ENCODE peak calls at places on chromosomes 4 and X, in ten cellular contexts. One of them, this sample, is unnamed.

GRCh38 chr4:37383579-37384229 is 139.2 kb downstream of the NWD2 start:
- DNase-seq in activated naive CD4-positive, alpha-beta T cell treated with anti-CD3 and anti-CD28 coated beads, Interleukin-2, amount 10 ng/mL, durations not matched to agents 7 days and 5 days: peak
- DNase-seq in adrenal gland: peak
- DNase-seq in CD8-positive, alpha-beta memory T cell: no peak
- DNase-seq in NCI-H1105: peak
- DNase-seq in GM19239: no peak
- DNase-seq in activated CD4-positive, alpha-beta T cell treated with anti-CD3 and anti-CD28 coated beads, Interleukin-2, amount 50 U/mL, for 24 hours: no peak
- DNase-seq in tibial artery: no peak
- DNase-seq in nephron progenitor cell: peak
- DNase-seq in WTC11: no peak
- DNase-seq in this sample: no peak

GRCh38 chrX:70241501-70241900 is 7.0 kb downstream of the AWAT1 start:
- DNase-seq in activated naive CD4-positive, alpha-beta T cell treated with anti-CD3 and anti-CD28 coated beads, Interleukin-2, amount 10 ng/mL, durations not matched to agents 7 days and 5 days: no peak
- DNase-seq in adrenal gland: no peak
- DNase-seq in CD8-positive, alpha-beta memory T cell: no peak
- DNase-seq in NCI-H1105: no peak
- DNase-seq in GM19239: no peak
- DNase-seq in activated CD4-positive, alpha-beta T cell treated with anti-CD3 and anti-CD28 coated beads, Interleukin-2, amount 50 U/mL, for 24 hours: no peak
- DNase-seq in tibial artery: no peak
- DNase-seq in nephron progenitor cell: no peak
- DNase-seq in WTC11: no peak
- DNase-seq in this sample: no peak

GRCh38 chr4:173647902-173648301 is 117.9 kb upstream of the HAND2 start:
- DNase-seq in activated naive CD4-positive, alpha-beta T cell treated with anti-CD3 and anti-CD28 coated beads, Interleukin-2, amount 10 ng/mL, durations not matched to agents 7 days and 5 days: no peak
- DNase-seq in adrenal gland: no peak
- DNase-seq in CD8-positive, alpha-beta memory T cell: no peak
- DNase-seq in NCI-H1105: no peak
- DNase-seq in GM19239: no peak
- DNase-seq in activated CD4-positive, alpha-beta T cell treated with anti-CD3 and anti-CD28 coated beads, Interleukin-2, amount 50 U/mL, for 24 hours: no peak
- DNase-seq in tibial artery: no peak
- DNase-seq in nephron progenitor cell: no peak
- DNase-seq in WTC11: no peak
- DNase-seq in this sample: no peak

GRCh38 chr4:85703098-85703497 is 228.1 kb downstream of the ARHGAP24 start:
- DNase-seq in activated naive CD4-positive, alpha-beta T cell treated with anti-CD3 and anti-CD28 coated beads, Interleukin-2, amount 10 ng/mL, durations not matched to agents 7 days and 5 days: no peak
- DNase-seq in adrenal gland: no peak
- DNase-seq in CD8-positive, alpha-beta memory T cell: no peak
- DNase-seq in NCI-H1105: no peak
- DNase-seq in GM19239: no peak
- DNase-seq in activated CD4-positive, alpha-beta T cell treated with anti-CD3 and anti-CD28 coated beads, Interleukin-2, amount 50 U/mL, for 24 hours: no peak
- DNase-seq in tibial artery: no peak
- DNase-seq in nephron progenitor cell: no peak
- DNase-seq in WTC11: no peak
- DNase-seq in this sample: no peak

GRCh38 chr4:129623233-129623632 is 527.3 kb downstream of the C4orf33 start:
- DNase-seq in activated naive CD4-positive, alpha-beta T cell treated with anti-CD3 and anti-CD28 coated beads, Interleukin-2, amount 10 ng/mL, durations not matched to agents 7 days and 5 days: no peak
- DNase-seq in adrenal gland: no peak
- DNase-seq in CD8-positive, alpha-beta memory T cell: no peak
- DNase-seq in NCI-H1105: no peak
- DNase-seq in GM19239: no peak
- DNase-seq in activated CD4-positive, alpha-beta T cell treated with anti-CD3 and anti-CD28 coated beads, Interleukin-2, amount 50 U/mL, for 24 hours: no peak
- DNase-seq in tibial artery: no peak
- DNase-seq in nephron progenitor cell: no peak
- DNase-seq in WTC11: no peak
- DNase-seq in this sample: no peak

GRCh38 chrX:118963159-118963558 is 11.3 kb upstream of the LONRF3 start:
- DNase-seq in activated naive CD4-positive, alpha-beta T cell treated with anti-CD3 and anti-CD28 coated beads, Interleukin-2, amount 10 ng/mL, durations not matched to agents 7 days and 5 days: no peak
- DNase-seq in adrenal gland: no peak
- DNase-seq in CD8-positive, alpha-beta memory T cell: no peak
- DNase-seq in NCI-H1105: no peak
- DNase-seq in GM19239: no peak
- DNase-seq in activated CD4-positive, alpha-beta T cell treated with anti-CD3 and anti-CD28 coated beads, Interleukin-2, amount 50 U/mL, for 24 hours: no peak
- DNase-seq in tibial artery: no peak
- DNase-seq in nephron progenitor cell: no peak
- DNase-seq in WTC11: no peak
- DNase-seq in this sample: no peak

GRCh38 chrX:154117566-154117965 is 20.0 kb upstream of the MECP2 start:
- DNase-seq in activated naive CD4-positive, alpha-beta T cell treated with anti-CD3 and anti-CD28 coated beads, Interleukin-2, amount 10 ng/mL, durations not matched to agents 7 days and 5 days: no peak
- DNase-seq in adrenal gland: no peak
- DNase-seq in CD8-positive, alpha-beta memory T cell: no peak
- DNase-seq in NCI-H1105: no peak
- DNase-seq in GM19239: no peak
- DNase-seq in activated CD4-positive, alpha-beta T cell treated with anti-CD3 and anti-CD28 coated beads, Interleukin-2, amount 50 U/mL, for 24 hours: no peak
- DNase-seq in tibial artery: no peak
- DNase-seq in nephron progenitor cell: no peak
- DNase-seq in WTC11: no peak
- DNase-seq in this sample: no peak

GRCh38 chr4:182179105-182179504 is 64.1 kb upstream of the TENM3 start:
- DNase-seq in activated naive CD4-positive, alpha-beta T cell treated with anti-CD3 and anti-CD28 coated beads, Interleukin-2, amount 10 ng/mL, durations not matched to agents 7 days and 5 days: no peak
- DNase-seq in adrenal gland: no peak
- DNase-seq in CD8-positive, alpha-beta memory T cell: no peak
- DNase-seq in NCI-H1105: no peak
- DNase-seq in GM19239: no peak
- DNase-seq in activated CD4-positive, alpha-beta T cell treated with anti-CD3 and anti-CD28 coated beads, Interleukin-2, amount 50 U/mL, for 24 hours: no peak
- DNase-seq in tibial artery: no peak
- DNase-seq in nephron progenitor cell: no peak
- DNase-seq in WTC11: no peak
- DNase-seq in this sample: no peak

GRCh38 chr4:145681518-145681917 is 1.6 kb downstream of the C4orf51 start:
- DNase-seq in activated naive CD4-positive, alpha-beta T cell treated with anti-CD3 and anti-CD28 coated beads, Interleukin-2, amount 10 ng/mL, durations not matched to agents 7 days and 5 days: no peak
- DNase-seq in adrenal gland: no peak
- DNase-seq in CD8-positive, alpha-beta memory T cell: no peak
- DNase-seq in NCI-H1105: no peak
- DNase-seq in GM19239: no peak
- DNase-seq in activated CD4-positive, alpha-beta T cell treated with anti-CD3 and anti-CD28 coated beads, Interleukin-2, amount 50 U/mL, for 24 hours: no peak
- DNase-seq in tibial artery: no peak
- DNase-seq in nephron progenitor cell: no peak
- DNase-seq in WTC11: no peak
- DNase-seq in this sample: no peak

GRCh38 chrX:135421932-135422809 is at the start of gene SMIM10L2A:
- DNase-seq in activated naive CD4-positive, alpha-beta T cell treated with anti-CD3 and anti-CD28 coated beads, Interleukin-2, amount 10 ng/mL, durations not matched to agents 7 days and 5 days: no peak
- DNase-seq in adrenal gland: no peak
- DNase-seq in CD8-positive, alpha-beta memory T cell: no peak
- DNase-seq in NCI-H1105: no peak
- DNase-seq in GM19239: no peak
- DNase-seq in activated CD4-positive, alpha-beta T cell treated with anti-CD3 and anti-CD28 coated beads, Interleukin-2, amount 50 U/mL, for 24 hours: no peak
- DNase-seq in tibial artery: no peak
- DNase-seq in nephron progenitor cell: peak
- DNase-seq in WTC11: peak
- DNase-seq in this sample: no peak

GRCh38 chr4:76969941-76970529 is 20.5 kb downstream of the SEPTIN11 start:
- DNase-seq in activated naive CD4-positive, alpha-beta T cell treated with anti-CD3 and anti-CD28 coated beads, Interleukin-2, amount 10 ng/mL, durations not matched to agents 7 days and 5 days: no peak
- DNase-seq in adrenal gland: no peak
- DNase-seq in CD8-positive, alpha-beta memory T cell: no peak
- DNase-seq in NCI-H1105: no peak
- DNase-seq in GM19239: no peak
- DNase-seq in activated CD4-positive, alpha-beta T cell treated with anti-CD3 and anti-CD28 coated beads, Interleukin-2, amount 50 U/mL, for 24 hours: no peak
- DNase-seq in tibial artery: no peak
- DNase-seq in nephron progenitor cell: no peak
- DNase-seq in WTC11: no peak
- DNase-seq in this sample: peak

GRCh38 chrX:54950730-54951375 is 30.2 kb downstream of the TRO start:
- DNase-seq in activated naive CD4-positive, alpha-beta T cell treated with anti-CD3 and anti-CD28 coated beads, Interleukin-2, amount 10 ng/mL, durations not matched to agents 7 days and 5 days: no peak
- DNase-seq in adrenal gland: no peak
- DNase-seq in CD8-positive, alpha-beta memory T cell: no peak
- DNase-seq in NCI-H1105: peak
- DNase-seq in GM19239: no peak
- DNase-seq in activated CD4-positive, alpha-beta T cell treated with anti-CD3 and anti-CD28 coated beads, Interleukin-2, amount 50 U/mL, for 24 hours: no peak
- DNase-seq in tibial artery: no peak
- DNase-seq in nephron progenitor cell: no peak
- DNase-seq in WTC11: no peak
- DNase-seq in this sample: no peak

GRCh38 chr4:101155859-101156430 is 191.4 kb downstream of the PPP3CA start:
- DNase-seq in activated naive CD4-positive, alpha-beta T cell treated with anti-CD3 and anti-CD28 coated beads, Interleukin-2, amount 10 ng/mL, durations not matched to agents 7 days and 5 days: no peak
- DNase-seq in adrenal gland: no peak
- DNase-seq in CD8-positive, alpha-beta memory T cell: no peak
- DNase-seq in NCI-H1105: no peak
- DNase-seq in GM19239: no peak
- DNase-seq in activated CD4-positive, alpha-beta T cell treated with anti-CD3 and anti-CD28 coated beads, Interleukin-2, amount 50 U/mL, for 24 hours: no peak
- DNase-seq in tibial artery: no peak
- DNase-seq in nephron progenitor cell: no peak
- DNase-seq in WTC11: no peak
- DNase-seq in this sample: no peak

GRCh38 chrX:50450324-50450723 is 20.3 kb downstream of the DGKK start:
- DNase-seq in activated naive CD4-positive, alpha-beta T cell treated with anti-CD3 and anti-CD28 coated beads, Interleukin-2, amount 10 ng/mL, durations not matched to agents 7 days and 5 days: no peak
- DNase-seq in adrenal gland: no peak
- DNase-seq in CD8-positive, alpha-beta memory T cell: no peak
- DNase-seq in NCI-H1105: no peak
- DNase-seq in GM19239: no peak
- DNase-seq in activated CD4-positive, alpha-beta T cell treated with anti-CD3 and anti-CD28 coated beads, Interleukin-2, amount 50 U/mL, for 24 hours: no peak
- DNase-seq in tibial artery: no peak
- DNase-seq in nephron progenitor cell: no peak
- DNase-seq in WTC11: no peak
- DNase-seq in this sample: no peak

GRCh38 chr4:154507170-154507569 is 15.6 kb upstream of the DCHS2 start:
- DNase-seq in activated naive CD4-positive, alpha-beta T cell treated with anti-CD3 and anti-CD28 coated beads, Interleukin-2, amount 10 ng/mL, durations not matched to agents 7 days and 5 days: no peak
- DNase-seq in adrenal gland: no peak
- DNase-seq in CD8-positive, alpha-beta memory T cell: no peak
- DNase-seq in NCI-H1105: no peak
- DNase-seq in GM19239: no peak
- DNase-seq in activated CD4-positive, alpha-beta T cell treated with anti-CD3 and anti-CD28 coated beads, Interleukin-2, amount 50 U/mL, for 24 hours: no peak
- DNase-seq in tibial artery: no peak
- DNase-seq in nephron progenitor cell: no peak
- DNase-seq in WTC11: no peak
- DNase-seq in this sample: no peak

GRCh38 chr4:179624768-179625181 is 2182.5 kb upstream of the AGA start:
- DNase-seq in activated naive CD4-positive, alpha-beta T cell treated with anti-CD3 and anti-CD28 coated beads, Interleukin-2, amount 10 ng/mL, durations not matched to agents 7 days and 5 days: no peak
- DNase-seq in adrenal gland: no peak
- DNase-seq in CD8-positive, alpha-beta memory T cell: no peak
- DNase-seq in NCI-H1105: no peak
- DNase-seq in GM19239: no peak
- DNase-seq in activated CD4-positive, alpha-beta T cell treated with anti-CD3 and anti-CD28 coated beads, Interleukin-2, amount 50 U/mL, for 24 hours: no peak
- DNase-seq in tibial artery: no peak
- DNase-seq in nephron progenitor cell: no peak
- DNase-seq in WTC11: no peak
- DNase-seq in this sample: no peak

GRCh38 chr4:52641853-52642563 is 17.1 kb downstream of the USP46 start:
- DNase-seq in activated naive CD4-positive, alpha-beta T cell treated with anti-CD3 and anti-CD28 coated beads, Interleukin-2, amount 10 ng/mL, durations not matched to agents 7 days and 5 days: no peak
- DNase-seq in adrenal gland: no peak
- DNase-seq in CD8-positive, alpha-beta memory T cell: no peak
- DNase-seq in NCI-H1105: no peak
- DNase-seq in GM19239: no peak
- DNase-seq in activated CD4-positive, alpha-beta T cell treated with anti-CD3 and anti-CD28 coated beads, Interleukin-2, amount 50 U/mL, for 24 hours: no peak
- DNase-seq in tibial artery: no peak
- DNase-seq in nephron progenitor cell: no peak
- DNase-seq in WTC11: no peak
- DNase-seq in this sample: no peak

GRCh38 chr4:43331226-43332078 is 438.9 kb downstream of the GRXCR1 start:
- DNase-seq in activated naive CD4-positive, alpha-beta T cell treated with anti-CD3 and anti-CD28 coated beads, Interleukin-2, amount 10 ng/mL, durations not matched to agents 7 days and 5 days: no peak
- DNase-seq in adrenal gland: no peak
- DNase-seq in CD8-positive, alpha-beta memory T cell: no peak
- DNase-seq in NCI-H1105: no peak
- DNase-seq in GM19239: no peak
- DNase-seq in activated CD4-positive, alpha-beta T cell treated with anti-CD3 and anti-CD28 coated beads, Interleukin-2, amount 50 U/mL, for 24 hours: no peak
- DNase-seq in tibial artery: no peak
- DNase-seq in nephron progenitor cell: no peak
- DNase-seq in WTC11: no peak
- DNase-seq in this sample: no peak

GRCh38 chr4:45453258-45453841 is 670.5 kb downstream of the GABRG1 start:
- DNase-seq in activated naive CD4-positive, alpha-beta T cell treated with anti-CD3 and anti-CD28 coated beads, Interleukin-2, amount 10 ng/mL, durations not matched to agents 7 days and 5 days: no peak
- DNase-seq in adrenal gland: no peak
- DNase-seq in CD8-positive, alpha-beta memory T cell: no peak
- DNase-seq in NCI-H1105: peak
- DNase-seq in GM19239: peak
- DNase-seq in activated CD4-positive, alpha-beta T cell treated with anti-CD3 and anti-CD28 coated beads, Interleukin-2, amount 50 U/mL, for 24 hours: no peak
- DNase-seq in tibial artery: no peak
- DNase-seq in nephron progenitor cell: peak
- DNase-seq in WTC11: no peak
- DNase-seq in this sample: no peak

GRCh38 chr4:150582881-150583286 is 933 bp downstream of the MAB21L2 start:
- DNase-seq in activated naive CD4-positive, alpha-beta T cell treated with anti-CD3 and anti-CD28 coated beads, Interleukin-2, amount 10 ng/mL, durations not matched to agents 7 days and 5 days: no peak
- DNase-seq in adrenal gland: no peak
- DNase-seq in CD8-positive, alpha-beta memory T cell: no peak
- DNase-seq in NCI-H1105: no peak
- DNase-seq in GM19239: no peak
- DNase-seq in activated CD4-positive, alpha-beta T cell treated with anti-CD3 and anti-CD28 coated beads, Interleukin-2, amount 50 U/mL, for 24 hours: no peak
- DNase-seq in tibial artery: no peak
- DNase-seq in nephron progenitor cell: peak
- DNase-seq in WTC11: peak
- DNase-seq in this sample: no peak

GRCh38 chr4:171629182-171629581 is 184.0 kb upstream of the GALNTL6 start:
- DNase-seq in activated naive CD4-positive, alpha-beta T cell treated with anti-CD3 and anti-CD28 coated beads, Interleukin-2, amount 10 ng/mL, durations not matched to agents 7 days and 5 days: no peak
- DNase-seq in adrenal gland: no peak
- DNase-seq in CD8-positive, alpha-beta memory T cell: no peak
- DNase-seq in NCI-H1105: no peak
- DNase-seq in GM19239: no peak
- DNase-seq in activated CD4-positive, alpha-beta T cell treated with anti-CD3 and anti-CD28 coated beads, Interleukin-2, amount 50 U/mL, for 24 hours: no peak
- DNase-seq in tibial artery: no peak
- DNase-seq in nephron progenitor cell: no peak
- DNase-seq in WTC11: no peak
- DNase-seq in this sample: no peak

GRCh38 chrX:31969714-31970113 is 897.9 kb upstream of the FTHL17 start:
- DNase-seq in activated naive CD4-positive, alpha-beta T cell treated with anti-CD3 and anti-CD28 coated beads, Interleukin-2, amount 10 ng/mL, durations not matched to agents 7 days and 5 days: no peak
- DNase-seq in adrenal gland: no peak
- DNase-seq in CD8-positive, alpha-beta memory T cell: no peak
- DNase-seq in NCI-H1105: no peak
- DNase-seq in GM19239: no peak
- DNase-seq in activated CD4-positive, alpha-beta T cell treated with anti-CD3 and anti-CD28 coated beads, Interleukin-2, amount 50 U/mL, for 24 hours: no peak
- DNase-seq in tibial artery: no peak
- DNase-seq in nephron progenitor cell: no peak
- DNase-seq in WTC11: no peak
- DNase-seq in this sample: no peak

GRCh38 chrX:3939967-3940610 is 226.6 kb upstream of the PRKX start:
- DNase-seq in activated naive CD4-positive, alpha-beta T cell treated with anti-CD3 and anti-CD28 coated beads, Interleukin-2, amount 10 ng/mL, durations not matched to agents 7 days and 5 days: no peak
- DNase-seq in adrenal gland: no peak
- DNase-seq in CD8-positive, alpha-beta memory T cell: no peak
- DNase-seq in NCI-H1105: no peak
- DNase-seq in GM19239: no peak
- DNase-seq in activated CD4-positive, alpha-beta T cell treated with anti-CD3 and anti-CD28 coated beads, Interleukin-2, amount 50 U/mL, for 24 hours: no peak
- DNase-seq in tibial artery: no peak
- DNase-seq in nephron progenitor cell: no peak
- DNase-seq in WTC11: no peak
- DNase-seq in this sample: peak

GRCh38 chr4:38856524-38857337 is at the start of gene TLR6:
- DNase-seq in activated naive CD4-positive, alpha-beta T cell treated with anti-CD3 and anti-CD28 coated beads, Interleukin-2, amount 10 ng/mL, durations not matched to agents 7 days and 5 days: peak
- DNase-seq in adrenal gland: no peak
- DNase-seq in CD8-positive, alpha-beta memory T cell: peak
- DNase-seq in NCI-H1105: peak
- DNase-seq in GM19239: no peak
- DNase-seq in activated CD4-positive, alpha-beta T cell treated with anti-CD3 and anti-CD28 coated beads, Interleukin-2, amount 50 U/mL, for 24 hours: no peak
- DNase-seq in tibial artery: no peak
- DNase-seq in nephron progenitor cell: peak
- DNase-seq in WTC11: peak
- DNase-seq in this sample: peak

GRCh38 chr4:101157415-101158135 is 189.8 kb downstream of the PPP3CA start:
- DNase-seq in activated naive CD4-positive, alpha-beta T cell treated with anti-CD3 and anti-CD28 coated beads, Interleukin-2, amount 10 ng/mL, durations not matched to agents 7 days and 5 days: no peak
- DNase-seq in adrenal gland: no peak
- DNase-seq in CD8-positive, alpha-beta memory T cell: no peak
- DNase-seq in NCI-H1105: no peak
- DNase-seq in GM19239: no peak
- DNase-seq in activated CD4-positive, alpha-beta T cell treated with anti-CD3 and anti-CD28 coated beads, Interleukin-2, amount 50 U/mL, for 24 hours: no peak
- DNase-seq in tibial artery: no peak
- DNase-seq in nephron progenitor cell: no peak
- DNase-seq in WTC11: no peak
- DNase-seq in this sample: no peak

GRCh38 chr4:139416073-139416673 is 37.7 kb upstream of the RAB33B start:
- DNase-seq in activated naive CD4-positive, alpha-beta T cell treated with anti-CD3 and anti-CD28 coated beads, Interleukin-2, amount 10 ng/mL, durations not matched to agents 7 days and 5 days: no peak
- DNase-seq in adrenal gland: no peak
- DNase-seq in CD8-positive, alpha-beta memory T cell: no peak
- DNase-seq in NCI-H1105: no peak
- DNase-seq in GM19239: no peak
- DNase-seq in activated CD4-positive, alpha-beta T cell treated with anti-CD3 and anti-CD28 coated beads, Interleukin-2, amount 50 U/mL, for 24 hours: no peak
- DNase-seq in tibial artery: no peak
- DNase-seq in nephron progenitor cell: peak
- DNase-seq in WTC11: no peak
- DNase-seq in this sample: peak

GRCh38 chr4:60173718-60174117 is 1026.4 kb upstream of the ADGRL3 start:
- DNase-seq in activated naive CD4-positive, alpha-beta T cell treated with anti-CD3 and anti-CD28 coated beads, Interleukin-2, amount 10 ng/mL, durations not matched to agents 7 days and 5 days: no peak
- DNase-seq in adrenal gland: no peak
- DNase-seq in CD8-positive, alpha-beta memory T cell: no peak
- DNase-seq in NCI-H1105: no peak
- DNase-seq in GM19239: no peak
- DNase-seq in activated CD4-positive, alpha-beta T cell treated with anti-CD3 and anti-CD28 coated beads, Interleukin-2, amount 50 U/mL, for 24 hours: no peak
- DNase-seq in tibial artery: no peak
- DNase-seq in nephron progenitor cell: no peak
- DNase-seq in WTC11: no peak
- DNase-seq in this sample: no peak

GRCh38 chr4:142095886-142096605 is 459.7 kb downstream of the IL15 start:
- DNase-seq in activated naive CD4-positive, alpha-beta T cell treated with anti-CD3 and anti-CD28 coated beads, Interleukin-2, amount 10 ng/mL, durations not matched to agents 7 days and 5 days: no peak
- DNase-seq in adrenal gland: peak
- DNase-seq in CD8-positive, alpha-beta memory T cell: no peak
- DNase-seq in NCI-H1105: peak
- DNase-seq in GM19239: no peak
- DNase-seq in activated CD4-positive, alpha-beta T cell treated with anti-CD3 and anti-CD28 coated beads, Interleukin-2, amount 50 U/mL, for 24 hours: no peak
- DNase-seq in tibial artery: peak
- DNase-seq in nephron progenitor cell: no peak
- DNase-seq in WTC11: no peak
- DNase-seq in this sample: no peak